ENCODE peak calls at places on chromosomes 4 and X, in seven cellular contexts. O, J, R, H, M, U and Y are unnamed samples.

GRCh38 chrX:139086243-139086642 is 374.7 kb upstream of the FGF13 start:
- DNase-seq in J (no peak), O (no peak), M (no peak), R (no peak), H (no peak), U (no peak), Y (no peak)

GRCh38 chr4:109803924-109804571 is 2.2 kb upstream of the CFI start:
- DNase-seq in R (peak), O (peak), H (no peak), M (peak), J (peak), U (no peak), Y (peak)

GRCh38 chr4:174464949-174465348 is 57.3 kb downstream of the HPGD start:
- DNase-seq in U (peak), M (no peak), O (no peak), H (no peak), J (no peak), R (no peak), Y (no peak)

GRCh38 chr4:80812145-80812544 is 218.4 kb upstream of the BMP3 start:
- DNase-seq in O (no peak), M (no peak), U (no peak), H (no peak), R (no peak), J (no peak), Y (no peak)

GRCh38 chrX:16953606-16954211 is 7.3 kb downstream of the REPS2 start:
- DNase-seq in U (peak), M (no peak), J (no peak), R (no peak), H (no peak), O (no peak), Y (no peak)

GRCh38 chr4:154818230-154818629 is 37.2 kb downstream of the RBM46 start:
- DNase-seq in M (no peak), O (no peak), J (no peak), R (no peak), H (no peak), U (no peak), Y (no peak)

GRCh38 chr4:89549907-89550306 is 242.3 kb upstream of the GPRIN3 start:
- DNase-seq in U (peak), J (no peak), R (no peak), H (no peak), O (peak), M (no peak), Y (peak)

GRCh38 chr4:168839758-168840385 is 170.2 kb downstream of the CBR4 start:
- DNase-seq in J (no peak), H (no peak), U (no peak), R (no peak), O (no peak), M (no peak), Y (peak)

GRCh38 chr4:23814606-23815005 is 75.2 kb downstream of the PPARGC1A start:
- DNase-seq in J (no peak), O (no peak), U (no peak), H (no peak), M (no peak), R (no peak), Y (peak)

GRCh38 chr4:108044951-108045686 is 55.4 kb downstream of the HADH start:
- DNase-seq in H (no peak), O (no peak), U (no peak), J (no peak), M (no peak), R (no peak), Y (no peak)

GRCh38 chrX:22323541-22323940 is 50.8 kb downstream of the CBLL2 start:
- DNase-seq in R (no peak), M (no peak), U (no peak), O (peak), J (no peak), H (no peak), Y (peak)

GRCh38 chr4:16026155-16026761 is 57.6 kb downstream of the PROM1 start:
- DNase-seq in O (peak), H (no peak), M (no peak), R (peak), U (peak), J (peak), Y (peak)

GRCh38 chrX:19457662-19458061 is 57.6 kb downstream of the MAP3K15 start:
- DNase-seq in O (no peak), M (no peak), U (no peak), J (no peak), H (no peak), R (no peak), Y (no peak)

GRCh38 chr4:36322921-36323354 is 41.5 kb downstream of the DTHD1 start:
- DNase-seq in R (no peak), U (peak), M (no peak), O (no peak), J (no peak), H (no peak), Y (no peak)

GRCh38 chrX:38111196-38111595 is 104.8 kb downstream of the SYTL5 start:
- DNase-seq in H (no peak), J (no peak), M (no peak), O (no peak), R (no peak), U (no peak), Y (no peak)

GRCh38 chrX:38109042-38109904 is 102.9 kb downstream of the SYTL5 start:
- DNase-seq in R (no peak), U (no peak), O (no peak), J (no peak), M (no peak), H (no peak), Y (no peak)

GRCh38 chrX:38107028-38107427 is 100.7 kb downstream of the SYTL5 start:
- DNase-seq in U (no peak), M (no peak), O (no peak), H (no peak), R (no peak), J (no peak), Y (no peak)

GRCh38 chrX:38110231-38110630 is 103.9 kb downstream of the SYTL5 start:
- DNase-seq in M (no peak), O (peak), J (peak), R (no peak), U (peak), H (no peak), Y (no peak)

GRCh38 chrX:38108364-38108763 is 102.0 kb downstream of the SYTL5 start:
- DNase-seq in U (no peak), M (no peak), O (peak), J (no peak), H (no peak), R (no peak), Y (no peak)
- H2BK120ac ChIP-seq in U (no peak), M (no peak), O (no peak), J (no peak), H (no peak), R (no peak), Y (no peak)

GRCh38 chr4:27714073-27714472 is 853.4 kb downstream of the STIM2 start:
- DNase-seq in J (no peak), U (no peak), O (peak), H (no peak), M (no peak), R (no peak), Y (peak)
- H2BK120ac ChIP-seq in J (no peak), U (no peak), O (no peak), H (no peak), M (no peak), R (no peak), Y (no peak)

DNA sequence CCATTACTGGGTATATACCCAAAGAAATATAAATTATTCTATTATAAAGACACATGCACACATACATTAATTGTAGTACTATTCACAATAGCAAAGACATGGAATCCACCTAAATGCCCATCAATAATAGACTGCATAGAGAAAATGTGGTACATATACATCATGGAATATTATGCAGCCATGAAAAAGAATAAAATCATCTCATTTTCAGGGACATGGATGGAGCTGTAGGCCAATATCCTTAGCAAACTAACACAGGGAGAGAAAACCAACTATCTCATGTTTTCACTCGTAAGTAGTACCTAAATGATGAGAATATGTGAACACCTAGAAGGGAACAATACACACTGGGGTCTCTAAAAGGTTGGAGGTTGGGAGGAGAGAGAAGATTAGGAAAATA is 86.0 kb upstream of the GALNTL6 start:
- DNase-seq in O (no peak), J (no peak), M (no peak), R (no peak), U (no peak), H (no peak), Y (no peak)
- H2BK120ac ChIP-seq in O (no peak), J (no peak), M (no peak), R (no peak), U (no peak), H (no peak), Y (no peak)

GRCh38 chr4:152513078-152513477 is 22.8 kb downstream of the FBXW7 start:
- DNase-seq in H (no peak), O (no peak), M (no peak), R (no peak), J (no peak), U (no peak), Y (no peak)
- H2BK120ac ChIP-seq in H (no peak), O (no peak), M (no peak), R (no peak), J (no peak), U (no peak), Y (no peak)

DNA sequence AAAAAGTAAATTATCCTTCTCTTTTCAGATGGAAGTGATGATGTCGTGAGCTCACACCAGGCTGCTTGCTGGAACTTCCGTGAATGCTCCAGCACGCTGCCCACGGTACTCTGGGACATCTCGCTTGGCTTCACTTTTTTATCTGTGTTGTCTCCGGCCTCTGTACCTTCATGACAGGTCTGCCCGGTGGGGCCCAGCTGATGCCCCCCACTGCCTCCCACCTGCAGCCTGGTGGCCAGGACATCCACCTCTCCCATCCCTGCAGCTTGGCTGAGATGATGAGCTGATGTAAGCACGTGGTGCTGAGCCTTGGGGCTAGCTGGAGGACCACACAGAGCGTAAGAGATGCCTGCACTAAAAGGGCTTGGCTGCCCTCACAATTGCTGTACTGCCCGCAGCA is 59.0 kb upstream of the HELT start:
- DNase-seq in R (no peak), M (peak), J (no peak), O (no peak), U (no peak), H (no peak), Y (no peak)
- H2BK120ac ChIP-seq in R (no peak), M (no peak), J (no peak), O (no peak), U (no peak), H (no peak), Y (no peak)

DNA sequence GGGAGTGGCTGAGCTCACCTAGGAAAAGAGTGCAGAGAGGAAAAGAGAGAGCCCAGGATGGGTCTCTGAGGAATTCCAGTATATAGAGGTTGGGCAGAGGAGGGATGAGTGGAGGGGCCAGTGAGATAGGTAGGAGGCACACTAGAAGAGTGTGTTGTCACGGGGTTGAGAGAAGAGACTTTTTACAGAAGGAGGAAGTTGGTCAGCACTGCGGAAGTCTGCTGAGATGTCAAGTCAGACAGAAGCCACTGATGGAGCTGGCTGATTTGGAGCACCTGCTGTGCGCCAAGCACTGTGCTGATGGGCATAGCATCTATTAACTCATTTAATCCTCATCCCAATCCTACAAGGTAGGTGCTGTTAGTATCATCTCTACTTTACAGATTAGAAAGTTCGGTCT is 60.4 kb downstream of the EFNB1 start:
- DNase-seq in J (no peak), H (no peak), M (no peak), R (no peak), O (no peak), U (no peak), Y (no peak)
- H2BK120ac ChIP-seq in J (no peak), H (no peak), M (no peak), R (no peak), O (no peak), U (no peak), Y (no peak)